ENCODE peak calls at places on chromosomes 2 and 18, in six cellular contexts. P is IMR-90, U is body of pancreas, A is heart left ventricle, K is stomach, L is sigmoid colon. N is an unnamed sample. For H3K36me3, the result is how much of the 10 kb centered on the place peaks cover.

GRCh38 chr18:66510357-66511027 is 93.4 kb downstream of the CDH19 start:
- DNase-seq in P (no peak), U (no peak), A (no peak), K (no peak), L (no peak), N (no peak)

GRCh38 chr18:23824704-23825103 is 135.5 kb downstream of the LAMA3 start:
- DNase-seq in P (peak), U (no peak), A (no peak), K (no peak), L (no peak), N (no peak)

GRCh38 chr2:67923696-67924095 is 139.1 kb downstream of the C1D start:
- DNase-seq in P (no peak), U (peak), A (no peak), K (no peak), L (no peak), N (no peak)

GRCh38 chr18:48834421-48835011 is 116.2 kb downstream of the SMAD7 start:
- DNase-seq in P (peak), U (peak), A (peak), K (peak), L (peak), N (peak)

GRCh38 chr18:51135361-51135760 is 62.1 kb downstream of the MEX3C start:
- DNase-seq in P (peak), U (no peak), A (no peak), K (no peak), L (no peak), N (no peak)

GRCh38 chr18:45621068-45621511 is 5.8 kb downstream of the SLC14A2 start:
- DNase-seq in P (peak), U (peak), A (no peak), K (no peak), L (no peak), N (peak)

GRCh38 chr2:226797989-226798421 is 1.6 kb downstream of the IRS1 start:
- DNase-seq in P (peak), U (no peak), A (peak), K (peak), L (peak), N (no peak)

GRCh38 chr18:10432781-10433180 is 21.7 kb upstream of the APCDD1 start:
- DNase-seq in P (no peak), U (no peak), A (no peak), K (peak), L (no peak), N (no peak)

GRCh38 chr2:38376346-38376682 is 759 bp downstream of the ATL2 start:
- DNase-seq in P (peak), U (peak), A (no peak), K (peak), L (no peak), N (peak)

GRCh38 chr2:190571666-190572065 is 37.1 kb upstream of the NEMP2 start:
- DNase-seq in P (no peak), U (no peak), A (no peak), K (no peak), L (no peak), N (peak)

GRCh38 chr2:190596998-190597397 is 51.9 kb upstream of the NAB1 start:
- DNase-seq in P (no peak), U (no peak), A (peak), K (no peak), L (no peak), N (no peak)

GRCh38 chr2:28956890-28957289 is 24.2 kb upstream of the TOGARAM2 start:
- DNase-seq in P (no peak), U (no peak), A (no peak), K (no peak), L (no peak), N (no peak)

GRCh38 chr2:41535575-41535974 is 512.2 kb upstream of the PKDCC start:
- DNase-seq in P (no peak), U (no peak), A (no peak), K (no peak), L (no peak), N (no peak)

GRCh38 chr2:101617786-101618185 is 79.7 kb upstream of the MAP4K4 start:
- DNase-seq in P (peak), U (no peak), A (no peak), K (no peak), L (no peak), N (no peak)

GRCh38 chr18:13809025-13809384 is 14.9 kb upstream of the MC5R start:
- DNase-seq in P (no peak), U (peak), A (no peak), K (peak), L (no peak), N (no peak)

GRCh38 chr2:180733330-180733729 is 247.1 kb upstream of the UBE2E3 start:
- DNase-seq in P (no peak), U (no peak), A (no peak), K (no peak), L (no peak), N (no peak)

GRCh38 chr18:41530959-41531358 is 424.1 kb upstream of the PIK3C3 start:
- DNase-seq in P (no peak), U (no peak), A (no peak), K (no peak), L (no peak), N (no peak)

GRCh38 chr18:3610188-3610708 is 160.3 kb downstream of the TGIF1 start:
- DNase-seq in P (no peak), U (no peak), A (no peak), K (no peak), L (no peak), N (no peak)

GRCh38 chr2:27809761-27810241 is 38.3 kb downstream of the MRPL33 start:
- DNase-seq in P (peak), U (no peak), A (no peak), K (no peak), L (no peak), N (no peak)

GRCh38 chr18:23949863-23950262 is 64.7 kb upstream of the TTC39C start:
- DNase-seq in P (no peak), U (no peak), A (no peak), K (no peak), L (no peak), N (no peak)

GRCh38 chr2:172285010-172285621 is 142.3 kb upstream of the ITGA6 start:
- DNase-seq in P (peak), U (peak), A (no peak), K (no peak), L (no peak), N (no peak)

GRCh38 chr2:43131051-43131889 is 95.1 kb downstream of the ZFP36L2 start:
- DNase-seq in P (peak), U (peak), A (peak), K (peak), L (peak), N (peak)

GRCh38 chr18:8776013-8776515 is 70.7 kb downstream of the MTCL1 start:
- DNase-seq in P (no peak), U (no peak), A (no peak), K (no peak), L (no peak), N (no peak)

GRCh38 chr2:218717262-218717661 is 6.6 kb downstream of the TTLL4 start:
- DNase-seq in P (peak), U (no peak), A (no peak), K (no peak), L (no peak), N (no peak)

GRCh38 chr2:218719457-218719856 is 8.8 kb downstream of the TTLL4 start:
- DNase-seq in P (no peak), U (no peak), A (no peak), K (no peak), L (no peak), N (no peak)

GRCh38 chr2:218720048-218721041 is 9.7 kb downstream of the TTLL4 start:
- DNase-seq in P (no peak), U (no peak), A (no peak), K (no peak), L (no peak), N (no peak)

GRCh38 chr2:218716070-218716469 is 5.4 kb downstream of the TTLL4 start:
- DNase-seq in P (peak), U (no peak), A (no peak), K (no peak), L (no peak), N (no peak)

GRCh38 chr2:218718058-218718457 is 7.4 kb downstream of the TTLL4 start:
- DNase-seq in P (no peak), U (no peak), A (no peak), K (no peak), L (no peak), N (no peak)
- H3K36me3 ChIP-seq in P (under half), U (under half), A (under half), K (under half), L (under half), N (under half)

DNA sequence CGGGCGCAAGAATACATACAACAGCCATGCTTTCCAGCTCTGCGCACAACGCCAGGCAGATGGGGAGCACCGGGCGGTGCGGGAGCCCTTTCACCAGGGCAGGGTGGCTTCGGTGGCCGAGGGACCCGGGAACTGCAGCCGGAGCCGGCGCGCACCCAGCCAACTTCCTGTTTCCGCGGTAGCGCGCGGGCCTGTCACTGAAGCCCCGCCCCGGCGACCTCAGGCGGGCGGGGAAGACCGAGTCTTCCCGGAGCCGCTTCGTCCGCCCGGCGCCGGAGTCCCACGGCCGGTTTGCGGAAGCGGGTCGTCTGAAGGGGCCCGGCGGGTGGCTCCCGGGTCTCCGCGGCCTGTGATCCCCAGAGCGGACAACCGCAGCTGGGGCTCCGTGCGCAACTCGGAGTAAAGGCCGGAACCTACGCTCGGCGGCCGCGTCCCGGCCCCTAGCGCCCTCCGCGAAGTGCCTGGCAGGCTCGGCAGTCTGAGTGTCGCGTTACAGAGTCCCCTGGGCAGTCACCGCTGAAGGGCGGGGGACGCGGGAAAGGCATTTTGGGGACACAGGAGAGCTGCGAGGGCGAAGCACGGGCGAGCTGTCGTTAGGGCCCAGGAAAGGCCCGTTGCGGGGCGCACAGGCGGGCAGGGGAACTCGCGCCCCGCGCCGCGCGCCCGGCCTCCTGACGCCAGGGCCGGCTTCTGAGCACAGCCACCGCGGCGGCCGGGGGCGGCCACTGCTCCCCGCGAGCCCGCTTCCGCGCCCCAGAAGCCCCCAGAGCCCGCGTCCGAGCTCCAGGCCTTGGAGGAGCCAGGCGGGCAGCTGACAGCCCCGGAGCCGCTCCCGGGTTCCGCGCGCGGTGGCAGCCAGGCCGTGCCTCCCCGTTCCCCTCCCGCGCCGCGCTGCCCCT is at the start of gene MPPE1:
- DNase-seq in P (peak), U (peak), A (peak), K (peak), L (peak), N (peak)
- TF ChIP-seq POLR2A in P (peak), U (peak), A (peak), K (no peak), L (peak), N (peak)

GRCh38 chr2:235859651-235860050 is 308.5 kb downstream of the GBX2 start:
- DNase-seq in P (no peak), U (no peak), A (peak), K (no peak), L (peak), N (no peak)

GRCh38 chr2:235856820-235857185 is 311.4 kb downstream of the GBX2 start:
- DNase-seq in P (no peak), U (no peak), A (no peak), K (no peak), L (no peak), N (no peak)

GRCh38 chr2:235856151-235856819 is 311.9 kb downstream of the GBX2 start:
- DNase-seq in P (peak), U (no peak), A (no peak), K (no peak), L (no peak), N (no peak)

GRCh38 chr2:235860111-235860510 is 308.1 kb downstream of the GBX2 start:
- DNase-seq in P (no peak), U (no peak), A (no peak), K (no peak), L (no peak), N (no peak)

DNA sequence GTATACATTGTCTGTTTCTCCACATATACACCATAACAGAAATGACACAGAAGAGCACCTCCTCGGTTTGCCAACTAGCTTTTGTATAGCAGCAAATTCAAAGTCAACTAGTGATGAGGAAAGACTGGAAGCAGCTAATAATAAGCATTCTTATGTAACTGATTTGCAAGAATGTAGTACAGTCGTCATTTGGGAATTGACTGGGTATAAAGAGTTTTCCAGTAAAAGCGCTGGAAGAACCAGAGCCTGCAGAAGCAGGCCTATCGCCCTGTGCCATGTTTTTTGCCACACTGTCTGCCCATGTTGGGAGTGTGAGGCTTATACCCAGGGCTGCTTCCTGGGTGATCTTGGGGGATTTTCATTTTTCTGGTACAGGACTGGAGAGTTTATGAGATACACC is 310.6 kb downstream of the GBX2 start:
- DNase-seq in P (peak), U (no peak), A (no peak), K (no peak), L (no peak), N (no peak)
- H3K36me3 ChIP-seq in P (under half), U (under half), A (under half), K (under half), L (under half), N (under half)

GRCh38 chr2:83051538-83052192 is 1407.4 kb downstream of the SUCLG1 start:
- DNase-seq in P (no peak), U (no peak), A (no peak), K (no peak), L (no peak), N (no peak)
- TF ChIP-seq POLR2A in P (no peak), U (no peak), A (no peak), K (no peak), L (no peak), N (no peak)

GRCh38 chr2:19653336-19653908 is 248.4 kb downstream of the TTC32 start:
- DNase-seq in P (no peak), U (no peak), A (peak), K (no peak), L (no peak), N (no peak)
- H3K36me3 ChIP-seq in P (under half), U (under half), A (under half), K (under half), L (under half), N (under half)

GRCh38 chr2:230942920-230943896 is 18.2 kb upstream of the GPR55 start:
- DNase-seq in P (no peak), U (peak), A (no peak), K (peak), L (no peak), N (peak)
- TF ChIP-seq POLR2A in P (no peak), U (no peak), A (no peak), K (no peak), L (no peak), N (no peak)